ENCODE peak calls at places on chromosomes 12 and 14, in five cellular contexts. A, U, Z, T and J are unnamed samples.

GRCh38 chr14:65462411-65462810 is 49.9 kb downstream of the FUT8 start:
- DNase-seq in A (no peak), U (no peak), Z (no peak), T (no peak), J (no peak)

GRCh38 chr14:51087024-51087423 is 7.9 kb downstream of the TRIM9 start:
- DNase-seq in A (no peak), U (no peak), Z (no peak), T (no peak), J (peak)

GRCh38 chr12:59820594-59821011 is 224.8 kb downstream of the SLC16A7 start:
- DNase-seq in A (no peak), U (no peak), Z (no peak), T (no peak), J (no peak)

GRCh38 chr14:59354666-59355065 is 110.5 kb downstream of the GPR135 start:
- DNase-seq in A (no peak), U (no peak), Z (no peak), T (no peak), J (no peak)

GRCh38 chr14:37594238-37594915 is 672 bp downstream of the FOXA1 start:
- DNase-seq in A (no peak), U (peak), Z (peak), T (peak), J (peak)

GRCh38 chr14:21263284-21264024 is 5.8 kb downstream of the HNRNPC start:
- DNase-seq in A (no peak), U (no peak), Z (no peak), T (no peak), J (no peak)

GRCh38 chr14:36747411-36748184 is 85.9 kb downstream of the PAX9 start:
- DNase-seq in A (no peak), U (no peak), Z (no peak), T (no peak), J (no peak)

GRCh38 chr12:131471271-131471905 is 239.5 kb upstream of the SFSWAP start:
- DNase-seq in A (no peak), U (no peak), Z (no peak), T (no peak), J (no peak)

GRCh38 chr12:105477873-105478272 is 147.4 kb downstream of the C12orf75 start:
- DNase-seq in A (no peak), U (no peak), Z (no peak), T (no peak), J (no peak)

GRCh38 chr14:32366256-32366655 is 37.2 kb downstream of the AKAP6 start:
- DNase-seq in A (no peak), U (no peak), Z (peak), T (no peak), J (no peak)

GRCh38 chr12:67426067-67426466 is 156.9 kb downstream of the CAND1 start:
- DNase-seq in A (no peak), U (peak), Z (no peak), T (no peak), J (no peak)

GRCh38 chr12:130338794-130339601 is 1.3 kb downstream of the PIWIL1 start:
- DNase-seq in A (no peak), U (no peak), Z (no peak), T (no peak), J (no peak)

GRCh38 chr14:58566979-58567378 is 70.8 kb upstream of the DACT1 start:
- DNase-seq in A (no peak), U (no peak), Z (no peak), T (no peak), J (no peak)

GRCh38 chr12:106358410-106359241 is 1.1 kb downstream of the POLR3B start:
- DNase-seq in A (no peak), U (peak), Z (peak), T (peak), J (peak)

GRCh38 chr14:85531141-85531593 is 1.2 kb downstream of the FLRT2 start:
- DNase-seq in A (peak), U (no peak), Z (peak), T (no peak), J (no peak)

GRCh38 chr12:113194971-113195391 is 9.5 kb downstream of the RITA1 start:
- DNase-seq in A (no peak), U (no peak), Z (no peak), T (no peak), J (no peak)

GRCh38 chr14:66509874-66510273 is 1.9 kb downstream of the GPHN start:
- DNase-seq in A (no peak), U (no peak), Z (no peak), T (no peak), J (no peak)

GRCh38 chr14:92254786-92255185 is 68.2 kb upstream of the SLC24A4 start:
- DNase-seq in A (no peak), U (no peak), Z (no peak), T (peak), J (peak)

GRCh38 chr12:107014050-107014449 is 27.1 kb upstream of the MTERF2 start:
- DNase-seq in A (no peak), U (peak), Z (no peak), T (no peak), J (peak)

GRCh38 chr14:74441113-74441512 is 15.1 kb upstream of the SYNDIG1L start:
- DNase-seq in A (no peak), U (no peak), Z (no peak), T (no peak), J (no peak)

GRCh38 chr14:78007160-78007559 is 163.0 kb upstream of the NRXN3 start:
- DNase-seq in A (no peak), U (no peak), Z (no peak), T (no peak), J (no peak)

GRCh38 chr12:96810477-96810876 is 96.6 kb upstream of the NEDD1 start:
- DNase-seq in A (no peak), U (no peak), Z (no peak), T (no peak), J (no peak)

GRCh38 chr14:102696332-102696731 is 80.9 kb upstream of the TRAF3 start:
- DNase-seq in A (no peak), U (no peak), Z (no peak), T (no peak), J (peak)

GRCh38 chr14:50725761-50726160 is 57.7 kb upstream of the SAV1 start:
- DNase-seq in A (no peak), U (no peak), Z (no peak), T (no peak), J (no peak)

GRCh38 chr14:22980672-22981089 is 1.7 kb downstream of the AJUBA start:
- DNase-seq in A (peak), U (peak), Z (peak), T (no peak), J (peak)
- TF ChIP-seq POLR2A in A (no peak), U (peak), Z (no peak), T (no peak), J (no peak)

DNA sequence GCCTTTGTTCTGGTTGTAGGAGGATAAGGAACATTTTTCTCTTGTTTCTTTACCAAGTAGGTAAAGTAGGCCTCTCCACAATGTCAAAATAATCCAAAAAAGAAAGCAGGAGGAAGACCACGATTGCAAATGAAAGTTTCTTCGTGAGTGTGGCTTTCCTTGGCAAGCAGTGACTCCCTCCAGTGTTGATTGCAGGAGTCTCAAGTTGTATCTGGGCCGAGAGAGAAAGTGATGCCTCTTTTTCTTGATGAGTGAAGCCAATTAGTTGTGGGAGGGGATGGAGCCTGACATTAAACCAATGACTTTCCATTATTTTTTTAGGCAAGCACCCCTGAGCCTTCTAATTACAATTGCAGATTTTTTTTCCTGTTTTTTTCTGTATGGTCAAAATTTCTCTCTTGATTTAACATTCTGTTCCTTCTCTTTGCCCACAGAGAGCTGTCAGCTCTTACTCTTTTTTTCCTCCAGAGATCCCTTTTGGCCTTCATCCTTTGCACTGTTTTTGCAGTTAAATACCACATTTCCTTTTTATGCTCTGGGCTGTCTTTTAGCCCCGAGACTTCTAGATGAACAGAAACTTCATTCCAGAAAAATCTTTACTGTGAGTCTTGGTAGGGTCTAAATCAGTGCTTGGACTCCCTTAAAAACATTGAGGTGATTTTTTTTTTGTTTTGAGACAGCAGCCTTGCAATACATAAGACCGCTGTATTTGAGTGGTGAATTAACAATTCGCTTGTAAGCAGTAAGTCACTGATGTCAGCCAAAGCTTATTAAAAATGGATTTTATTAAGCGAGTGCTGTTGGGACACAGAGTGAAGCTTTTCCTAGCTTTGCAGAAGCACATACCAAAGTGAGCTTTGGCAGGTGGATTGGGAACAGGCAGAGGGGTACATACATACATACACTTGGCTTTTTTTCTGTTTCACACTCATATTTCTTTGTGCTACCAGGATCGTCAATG is 15.8 kb downstream of the FBXW8 start:
- DNase-seq in A (no peak), U (no peak), Z (no peak), T (no peak), J (no peak)
- TF ChIP-seq CTCF in A (no peak), U (no peak), Z (no peak), T (no peak), J (no peak)

GRCh38 chr12:3173008-3173553 is 95.9 kb downstream of the TSPAN9 start:
- DNase-seq in A (no peak), U (no peak), Z (no peak), T (no peak), J (no peak)

GRCh38 chr12:3171195-3171591 is 94.0 kb downstream of the TSPAN9 start:
- DNase-seq in A (no peak), U (no peak), Z (no peak), T (no peak), J (no peak)

GRCh38 chr12:3170423-3171194 is 93.4 kb downstream of the TSPAN9 start:
- DNase-seq in A (no peak), U (no peak), Z (no peak), T (no peak), J (no peak)

GRCh38 chr12:3173912-3174311 is 96.7 kb downstream of the TSPAN9 start:
- DNase-seq in A (no peak), U (no peak), Z (no peak), T (no peak), J (no peak)

GRCh38 chr12:3172124-3173007 is 95.2 kb downstream of the TSPAN9 start:
- DNase-seq in A (no peak), U (no peak), Z (no peak), T (no peak), J (no peak)
- TF ChIP-seq POLR2A in A (no peak), U (no peak), Z (no peak), T (no peak), J (no peak)

GRCh38 chr12:104285740-104286537 is 17.6 kb upstream of the EID3 start:
- DNase-seq in A (no peak), U (peak), Z (no peak), T (no peak), J (peak)

GRCh38 chr12:104290320-104290719 is 13.2 kb upstream of the EID3 start:
- DNase-seq in A (no peak), U (no peak), Z (no peak), T (no peak), J (no peak)

GRCh38 chr12:104286538-104287482 is 16.7 kb upstream of the EID3 start:
- DNase-seq in A (peak), U (peak), Z (peak), T (peak), J (peak)

GRCh38 chr12:104290855-104291254 is 12.7 kb upstream of the EID3 start:
- DNase-seq in A (no peak), U (no peak), Z (no peak), T (no peak), J (no peak)

GRCh38 chr12:104288635-104289258 is 14.8 kb upstream of the EID3 start:
- DNase-seq in A (peak), U (peak), Z (peak), T (peak), J (peak)
- TF ChIP-seq CTCF in A (no peak), U (no peak), Z (no peak), T (no peak), J (no peak)

DNA sequence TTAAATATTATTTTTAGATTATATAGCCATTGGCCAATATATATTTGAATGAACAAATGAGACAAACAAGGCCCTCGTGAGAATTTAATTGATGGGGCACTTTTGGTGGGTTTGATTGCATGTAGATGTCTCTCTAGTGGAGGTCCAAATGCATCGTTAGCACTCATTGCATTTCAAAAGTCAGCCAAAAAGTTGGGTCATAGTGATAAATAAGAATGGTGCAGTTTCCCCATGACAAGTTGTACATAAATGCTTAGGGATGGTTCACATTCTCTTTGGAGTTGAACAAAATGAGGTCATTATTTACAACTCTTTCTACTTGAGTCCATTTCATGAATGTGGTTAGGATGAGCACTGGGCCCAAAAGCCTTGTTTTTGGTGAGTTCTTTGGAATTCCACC is 1.0 kb downstream of the BEST3 start:
- DNase-seq in A (no peak), U (no peak), Z (no peak), T (no peak), J (no peak)
- TF ChIP-seq POLR2A in A (no peak), U (no peak), Z (no peak), T (no peak), J (no peak)

DNA sequence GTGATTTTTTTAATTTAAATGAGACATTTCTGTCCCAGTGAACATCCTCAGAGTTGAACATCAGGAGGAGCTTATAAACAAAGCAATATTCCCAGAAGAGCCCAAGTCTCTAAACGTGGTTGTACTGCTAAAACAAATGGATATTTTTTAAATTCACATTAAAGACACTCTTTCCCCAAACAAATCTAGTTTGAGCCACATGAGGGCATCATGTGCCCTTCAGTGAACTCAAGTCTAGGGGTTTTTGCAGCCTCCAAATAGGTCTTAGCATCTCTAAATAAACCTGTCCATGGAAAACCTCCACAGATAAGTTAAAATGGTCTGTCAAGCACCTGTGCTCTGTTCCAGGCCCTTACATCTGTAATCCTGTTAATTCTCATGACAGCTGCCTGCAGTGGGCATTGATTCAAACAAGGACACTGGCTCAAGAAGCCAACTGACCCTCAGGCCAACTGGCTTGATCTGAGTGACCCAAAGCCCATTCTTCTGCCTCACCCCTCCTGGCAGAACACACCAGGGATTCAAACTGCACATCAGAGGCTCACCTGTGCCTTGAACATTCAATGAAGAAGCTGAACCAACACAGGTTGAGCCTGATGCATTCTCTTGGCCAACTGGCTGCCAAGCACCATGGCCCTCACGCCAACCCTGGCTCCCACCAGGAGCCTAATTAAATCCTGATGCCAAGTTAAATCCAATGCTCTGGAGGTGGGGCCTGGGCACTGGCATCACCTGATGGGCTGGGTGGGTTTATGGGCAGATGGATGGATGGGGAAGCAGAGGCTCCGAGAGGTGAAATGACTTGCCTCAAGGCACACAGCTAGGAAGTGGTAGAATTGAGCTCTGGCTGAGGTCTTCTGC is 8.6 kb downstream of the ISCU start:
- DNase-seq in A (no peak), U (no peak), Z (no peak), T (peak), J (no peak)
- TF ChIP-seq CTCF in A (no peak), U (no peak), Z (no peak), T (no peak), J (no peak)

DNA sequence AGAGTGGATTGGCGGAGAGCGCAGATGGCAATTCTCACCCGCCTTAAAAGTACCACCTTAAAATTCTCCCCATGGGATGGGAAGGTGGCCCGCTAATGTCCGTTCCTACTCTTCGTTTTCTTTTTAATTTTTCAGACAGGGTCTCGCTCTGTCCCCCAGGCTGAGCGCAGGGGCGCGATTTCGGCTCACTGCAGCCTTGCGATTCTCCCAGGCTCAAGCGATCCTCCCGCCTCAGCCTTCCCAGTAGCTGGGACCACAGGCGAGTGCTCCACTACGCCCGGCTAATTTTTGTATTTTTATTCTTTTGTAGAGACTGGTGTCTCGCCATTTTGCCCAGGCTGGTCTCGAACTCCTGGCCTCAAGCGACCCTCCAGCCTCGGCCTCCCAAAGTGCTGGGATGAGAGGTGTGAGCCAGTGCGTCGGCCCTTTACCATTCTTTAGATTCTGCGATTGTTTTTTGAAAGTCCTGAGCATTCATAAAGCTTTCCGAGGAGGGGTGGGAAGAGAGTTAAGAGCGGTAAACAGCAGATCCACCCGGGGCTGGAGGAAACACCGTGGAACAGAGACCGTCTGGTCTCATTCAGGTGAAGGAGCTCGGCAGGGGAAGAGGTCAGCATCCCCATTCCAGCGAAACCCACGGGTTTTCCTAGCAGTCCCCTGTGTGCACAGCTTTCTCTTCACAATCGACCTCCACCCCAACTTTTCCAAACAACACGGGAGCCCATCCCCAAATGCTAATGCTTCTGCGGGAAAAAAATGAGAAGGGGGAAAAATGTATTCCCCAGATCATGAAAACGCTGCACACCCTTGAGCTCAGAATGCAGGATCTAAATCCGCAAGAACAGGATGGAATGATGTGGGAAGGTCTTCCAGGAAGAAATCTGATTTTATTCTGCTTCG is 129.2 kb downstream of the NDUFA12 start:
- DNase-seq in A (no peak), U (no peak), Z (no peak), T (no peak), J (no peak)
- TF ChIP-seq POLR2A in A (no peak), U (no peak), Z (no peak), T (no peak), J (no peak)

GRCh38 chr12:29030006-29030405 is 119.1 kb upstream of the FAR2 start:
- DNase-seq in A (no peak), U (no peak), Z (no peak), T (no peak), J (no peak)

GRCh38 chr12:29033519-29033918 is 115.6 kb upstream of the FAR2 start:
- DNase-seq in A (no peak), U (no peak), Z (no peak), T (no peak), J (no peak)

GRCh38 chr12:29035112-29035511 is 114.0 kb upstream of the FAR2 start:
- DNase-seq in A (no peak), U (no peak), Z (no peak), T (no peak), J (no peak)

GRCh38 chr12:29032431-29032830 is 116.6 kb upstream of the FAR2 start:
- DNase-seq in A (no peak), U (no peak), Z (no peak), T (no peak), J (no peak)
- TF ChIP-seq CTCF in A (no peak), U (no peak), Z (no peak), T (no peak), J (no peak)

GRCh38 chr14:24232645-24233537 is at the start of gene GMPR2:
- DNase-seq in A (no peak), U (peak), Z (no peak), T (no peak), J (no peak)
- TF ChIP-seq POLR2A in A (no peak), U (peak), Z (peak), T (no peak), J (peak)

DNA sequence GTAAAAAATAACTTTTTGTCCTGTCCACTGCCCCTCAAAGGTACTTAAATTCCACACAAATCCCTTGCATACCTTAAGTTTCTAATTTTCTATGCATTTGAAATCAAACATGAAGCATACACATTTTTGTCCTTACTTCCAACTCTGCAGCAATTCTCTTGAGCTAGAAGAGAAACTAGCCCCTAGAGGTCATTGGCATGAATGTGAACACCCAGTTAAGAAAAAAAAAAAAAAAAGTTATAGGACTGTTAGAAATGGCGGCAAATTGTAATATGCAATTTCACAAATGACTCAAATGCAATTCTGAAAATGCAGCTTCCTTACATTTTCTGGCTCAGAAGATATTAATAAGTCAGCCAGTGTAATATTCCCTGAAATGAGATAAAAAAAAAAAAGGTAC is 4.6 kb upstream of the ESR2 start:
- DNase-seq in A (no peak), U (no peak), Z (no peak), T (no peak), J (no peak)
- TF ChIP-seq CTCF in A (no peak), U (no peak), Z (no peak), T (no peak), J (no peak)